ENCODE peak calls at places on chromosome 19, in ten cellular contexts. U is neural crest cell; X is AG04449; K is putamen; J is activated naive CD4-positive, alpha-beta T cell; Z is nucleus accumbens; E is activated CD4-positive, alpha-beta T cell treated with anti-CD3 and anti-CD28 coated beads, Interleukin-2, amount 50 U/mL, for 1 hour; N is epithelial cell of esophagus; F is suprapubic skin; R is choroid plexus epithelial cell. C is an unnamed sample.
A peak's percentile ranks its signal among the peaks of the same experiment; 100 is the strongest.

GRCh38 chr19:18663940-18664530 is 19.4 kb upstream of the CRTC1 start:
- DNase-seq in U (no peak), X (no peak), K (no peak), J (peak; percentile 26), Z (no peak), E (no peak), N (no peak), F (no peak), R (no peak), C (no peak)

GRCh38 chr19:34508540-34508939 is 27.0 kb downstream of the WTIP start:
- DNase-seq in U (no peak), X (no peak), K (no peak), J (no peak), Z (no peak), E (no peak), N (no peak), F (no peak), R (no peak), C (no peak)

GRCh38 chr19:2993579-2993978 is 16.2 kb downstream of the TLE6 start:
- DNase-seq in U (no peak), X (no peak), K (no peak), J (no peak), Z (no peak), E (no peak), N (no peak), F (no peak), R (no peak), C (no peak)

GRCh38 chr19:10214784-10215183 is 16.3 kb downstream of the S1PR2 start:
- DNase-seq in U (no peak), X (no peak), K (no peak), J (no peak), Z (no peak), E (no peak), N (peak; percentile 83), F (no peak), R (peak; percentile 51), C (peak; percentile 55)

GRCh38 chr19:40776966-40777794 is 867 bp upstream of the RAB4B start:
- DNase-seq in U (peak; percentile 75), X (peak; percentile 42), K (peak; percentile 92), J (peak; percentile 77), Z (peak; percentile 89), E (peak; percentile 84), N (peak; percentile 90), F (peak; percentile 96), R (peak; percentile 96), C (peak; percentile 90)

GRCh38 chr19:33291623-33292534 is 10.5 kb downstream of the CEBPA start:
- DNase-seq in U (no peak), X (no peak), K (no peak), J (no peak), Z (no peak), E (no peak), N (no peak), F (no peak), R (no peak), C (no peak)

GRCh38 chr19:1259206-1259872 is 9.8 kb upstream of the CIRBP start:
- DNase-seq in U (no peak), X (no peak), K (no peak), J (peak; percentile 66), Z (no peak), E (peak; percentile 58), N (peak; percentile 59), F (peak; percentile 89), R (peak; percentile 58), C (no peak)

GRCh38 chr19:45852145-45852750 is 10.7 kb downstream of the SYMPK start:
- DNase-seq in U (no peak), X (no peak), K (no peak), J (no peak), Z (no peak), E (no peak), N (no peak), F (no peak), R (peak; percentile 13), C (peak; percentile 34)

GRCh38 chr19:42229855-42230331 is 9.8 kb downstream of the ZNF526 start:
- DNase-seq in U (no peak), X (no peak), K (no peak), J (no peak), Z (no peak), E (no peak), N (no peak), F (no peak), R (peak; percentile 13), C (no peak)

GRCh38 chr19:33133438-33134031 is 1.6 kb downstream of the WDR88 start:
- DNase-seq in U (no peak), X (no peak), K (no peak), J (no peak), Z (no peak), E (no peak), N (no peak), F (no peak), R (peak; percentile 26), C (no peak)

GRCh38 chr19:1211494-1212234 is 6.1 kb downstream of the STK11 start:
- DNase-seq in U (no peak), X (no peak), K (no peak), J (no peak), Z (no peak), E (no peak), N (peak; percentile 73), F (no peak), R (no peak), C (no peak)

GRCh38 chr19:15631817-15632216 is 8.9 kb upstream of the CYP4F3 start:
- DNase-seq in U (no peak), X (no peak), K (no peak), J (peak; percentile 19), Z (no peak), E (peak; percentile 8), N (no peak), F (no peak), R (peak; percentile 5), C (peak; percentile 63)

GRCh38 chr19:16875584-16876555 is 12.9 kb upstream of the F2RL3 start:
- DNase-seq in U (no peak), X (no peak), K (no peak), J (no peak), Z (no peak), E (no peak), N (no peak), F (no peak), R (no peak), C (no peak)

GRCh38 chr19:46755077-46755852 is 9.0 kb upstream of the STRN4 start:
- DNase-seq in U (no peak), X (no peak), K (no peak), J (no peak), Z (no peak), E (no peak), N (no peak), F (no peak), R (peak; percentile 69), C (no peak)

GRCh38 chr19:6828698-6829633 is 56.5 kb downstream of the VAV1 start:
- DNase-seq in U (no peak), X (no peak), K (no peak), J (no peak), Z (no peak), E (peak; percentile 18), N (peak; percentile 36), F (no peak), R (no peak), C (peak; percentile 51)

GRCh38 chr19:40539070-40539469 is 37.6 kb upstream of the SHKBP1 start:
- DNase-seq in U (no peak), X (no peak), K (peak; percentile 13), J (no peak), Z (no peak), E (no peak), N (peak; percentile 24), F (no peak), R (no peak), C (no peak)